ENCODE peak calls at places on chromosomes 7 and 10, in ten cellular contexts. M is B cell; Q is heart left ventricle; U is iris pigment epithelial cell; X is amygdala; W is lower lobe of right lung; R is AG08395; Y is activated CD8-positive, alpha-beta memory T cell treated with anti-CD3 and anti-CD28 coated beads for 48 hours; O is adipocyte; B is NCI-H1105. J is an unnamed sample.

GRCh38 chr7:129094501-129094900 is 39.6 kb upstream of the TNPO3 start:
- DNase-seq in M (no peak), Q (no peak), U (no peak), X (no peak), W (no peak), R (no peak), Y (no peak), O (no peak), B (no peak), J (no peak)

GRCh38 chr7:41886257-41886905 is 183.5 kb upstream of the INHBA start:
- DNase-seq in M (no peak), Q (peak; percentile 48), U (peak; percentile 92), X (no peak), W (no peak), R (peak; percentile 84), Y (no peak), O (peak; percentile 81), B (no peak), J (no peak)

GRCh38 chr10:120989279-120989678 is 138.1 kb downstream of the WDR11 start:
- DNase-seq in M (no peak), Q (no peak), U (no peak), X (no peak), W (no peak), R (no peak), Y (no peak), O (no peak), B (no peak), J (no peak)

GRCh38 chr7:32511791-32512190 is 16.5 kb downstream of the AVL9 start:
- DNase-seq in M (no peak), Q (no peak), U (peak; percentile 64), X (no peak), W (no peak), R (no peak), Y (no peak), O (peak; percentile 46), B (no peak), J (no peak)

GRCh38 chr10:43904301-43904700 is 255.6 kb upstream of the ZNF32 start:
- DNase-seq in M (no peak), Q (no peak), U (no peak), X (no peak), W (no peak), R (no peak), Y (no peak), O (no peak), B (no peak), J (no peak)

GRCh38 chr7:38105874-38106483 is 72.1 kb upstream of the STARD3NL start:
- DNase-seq in M (peak; percentile 10), Q (no peak), U (peak; percentile 56), X (no peak), W (no peak), R (peak; percentile 64), Y (no peak), O (peak; percentile 88), B (peak; percentile 23), J (no peak)

GRCh38 chr10:26777686-26778085 is 80.2 kb downstream of the PDSS1 start:
- DNase-seq in M (no peak), Q (no peak), U (no peak), X (no peak), W (no peak), R (no peak), Y (no peak), O (no peak), B (no peak), J (no peak)

GRCh38 chr10:86169506-86170254 is 196.9 kb downstream of the GRID1 start:
- DNase-seq in M (no peak), Q (no peak), U (no peak), X (no peak), W (no peak), R (no peak), Y (no peak), O (no peak), B (no peak), J (no peak)

GRCh38 chr10:31368724-31369123 is 49.7 kb downstream of the ZEB1 start:
- DNase-seq in M (no peak), Q (no peak), U (peak; percentile 30), X (no peak), W (no peak), R (no peak), Y (no peak), O (peak; percentile 62), B (no peak), J (no peak)

GRCh38 chr10:86311176-86311575 is 55.4 kb downstream of the GRID1 start:
- DNase-seq in M (no peak), Q (no peak), U (no peak), X (no peak), W (no peak), R (no peak), Y (no peak), O (no peak), B (no peak), J (no peak)

GRCh38 chr7:158322616-158323530 is 264.8 kb downstream of the PTPRN2 start:
- DNase-seq in M (no peak), Q (no peak), U (no peak), X (no peak), W (no peak), R (no peak), Y (no peak), O (no peak), B (no peak), J (no peak)

GRCh38 chr10:69321865-69322264 is 43.6 kb downstream of the HK1 start:
- DNase-seq in M (no peak), Q (no peak), U (peak; percentile 58), X (no peak), W (no peak), R (no peak), Y (no peak), O (peak; percentile 28), B (no peak), J (no peak)

GRCh38 chr7:84060760-84061261 is 133.8 kb downstream of the SEMA3A start:
- DNase-seq in M (no peak), Q (no peak), U (peak; percentile 72), X (no peak), W (no peak), R (no peak), Y (no peak), O (peak; percentile 40), B (no peak), J (no peak)

GRCh38 chr10:96833220-96834001 is 1.3 kb downstream of the LCOR start:
- DNase-seq in M (no peak), Q (no peak), U (peak; percentile 49), X (no peak), W (no peak), R (peak; percentile 17), Y (peak; percentile 4), O (peak; percentile 63), B (no peak), J (no peak)

GRCh38 chr7:107076781-107077698 is 32.5 kb downstream of the PRKAR2B start:
- DNase-seq in M (no peak), Q (no peak), U (peak; percentile 24), X (no peak), W (no peak), R (no peak), Y (no peak), O (no peak), B (no peak), J (no peak)

GRCh38 chr10:129786216-129786615 is 177.9 kb downstream of the EBF3 start:
- DNase-seq in M (no peak), Q (no peak), U (no peak), X (no peak), W (no peak), R (no peak), Y (no peak), O (no peak), B (no peak), J (no peak)

GRCh38 chr7:138565451-138566114 is 105.5 kb downstream of the TRIM24 start:
- DNase-seq in M (no peak), Q (no peak), U (peak; percentile 92), X (no peak), W (no peak), R (no peak), Y (no peak), O (peak; percentile 12), B (no peak), J (no peak)

GRCh38 chr7:87075671-87076404 is 16.4 kb upstream of the ELAPOR2 start:
- DNase-seq in M (no peak), Q (no peak), U (no peak), X (no peak), W (no peak), R (no peak), Y (no peak), O (no peak), B (no peak), J (no peak)